ENCODE peak calls at places on chromosomes 2 and 18, in nine cellular contexts. E is neural progenitor cell, F is GF-D8, O is left ventricle myocardium superior, Q is posterior cingulate gyrus, N is NCI-H774, K is NCI-H1105 treated with DMSO at 0.1 percent for 48 hours, H is heart right ventricle, R is amniotic epithelial cell. U is an unnamed sample.

GRCh38 chr2:231709636-231709980 is 1.3 kb downstream of the PTMA start:
- DNase-seq in F (no peak), Q (no peak), R (no peak), O (no peak), K (peak), N (peak), H (peak), E (peak), U (peak)

GRCh38 chr2:177229448-177230242 is 17.1 kb downstream of the HNRNPA3 start:
- DNase-seq in E (no peak), K (no peak), H (no peak), Q (no peak), R (no peak), F (no peak), O (no peak), N (no peak), U (no peak)

GRCh38 chr2:131413148-131413747 is 49.3 kb upstream of the RAB6D start:
- DNase-seq in E (peak), R (peak), K (peak), F (no peak), N (peak), H (no peak), Q (no peak), O (no peak), U (no peak)

GRCh38 chr2:236342951-236343350 is 78.7 kb upstream of the ASB18 start:
- DNase-seq in O (no peak), E (no peak), Q (no peak), H (no peak), F (no peak), N (no peak), R (no peak), K (no peak), U (no peak)

GRCh38 chr2:34747643-34748042 is 1148.5 kb upstream of the FAM98A start:
- DNase-seq in E (no peak), N (no peak), K (no peak), O (no peak), Q (no peak), F (no peak), H (no peak), R (no peak), U (no peak)

GRCh38 chr2:134348239-134348638 is 94.4 kb downstream of the MGAT5 start:
- DNase-seq in N (no peak), H (no peak), Q (no peak), R (no peak), E (no peak), K (no peak), O (no peak), F (no peak), U (no peak)

GRCh38 chr2:45904267-45904921 is 252.9 kb downstream of the PRKCE start:
- DNase-seq in Q (no peak), E (no peak), R (no peak), F (no peak), H (no peak), K (no peak), O (no peak), N (no peak), U (no peak)

GRCh38 chr2:8642332-8643078 is 39.4 kb upstream of the ID2 start:
- DNase-seq in E (peak), F (no peak), K (no peak), N (no peak), R (no peak), O (no peak), Q (no peak), H (no peak), U (no peak)

GRCh38 chr2:157699806-157700205 is 71.1 kb upstream of the ACVR1C start:
- DNase-seq in N (no peak), R (no peak), K (no peak), F (no peak), E (no peak), Q (no peak), H (no peak), O (no peak), U (no peak)

GRCh38 chr18:11005528-11005927 is 143.8 kb downstream of the PIEZO2 start:
- DNase-seq in N (peak), O (no peak), H (no peak), R (peak), Q (no peak), E (peak), K (no peak), F (no peak), U (no peak)

GRCh38 chr2:127047716-127048617 is 59.0 kb downstream of the BIN1 start:
- DNase-seq in R (no peak), K (no peak), O (no peak), F (no peak), H (no peak), E (no peak), Q (no peak), N (no peak), U (no peak)

GRCh38 chr2:121902171-121902591 is 146.7 kb downstream of the TSN start:
- DNase-seq in N (no peak), O (peak), E (peak), K (no peak), Q (no peak), H (peak), F (no peak), R (no peak), U (peak)

GRCh38 chr18:62372156-62372555 is 47.0 kb downstream of the TNFRSF11A start:
- DNase-seq in E (no peak), Q (no peak), R (no peak), K (peak), N (peak), F (no peak), H (no peak), O (no peak), U (no peak)

GRCh38 chr2:66571873-66572272 is 136.9 kb downstream of the MEIS1 start:
- DNase-seq in R (no peak), Q (no peak), O (no peak), F (no peak), K (no peak), N (no peak), E (peak), H (no peak), U (no peak)

GRCh38 chr2:85718006-85718391 is 23.8 kb downstream of the GNLY start:
- DNase-seq in F (no peak), K (no peak), H (no peak), E (no peak), O (no peak), N (no peak), R (no peak), Q (no peak), U (no peak)

GRCh38 chr2:159124441-159124911 is 156.0 kb downstream of the TANC1 start:
- DNase-seq in K (no peak), Q (no peak), F (peak), H (no peak), R (peak), O (no peak), N (no peak), E (no peak), U (peak)

GRCh38 chr2:239225921-239226561 is 174.8 kb downstream of the HDAC4 start:
- DNase-seq in R (peak), N (no peak), Q (no peak), K (no peak), E (no peak), H (no peak), F (no peak), O (no peak), U (no peak)

GRCh38 chr2:3864943-3865664 is 161.7 kb downstream of the DCDC2C start:
- DNase-seq in Q (no peak), F (no peak), O (no peak), H (no peak), N (peak), K (peak), E (no peak), R (no peak), U (no peak)

GRCh38 chr18:45835057-45835634 is 9.7 kb downstream of the SIGLEC15 start:
- DNase-seq in Q (no peak), N (no peak), E (no peak), O (no peak), K (no peak), H (no peak), R (no peak), F (no peak), U (no peak)

GRCh38 chr2:197604117-197604516 is 71.3 kb downstream of the RFTN2 start:
- DNase-seq in Q (no peak), R (no peak), N (no peak), F (no peak), H (no peak), O (no peak), K (no peak), E (no peak), U (no peak)

GRCh38 chr2:231926180-231926741 is at the start of gene NPPC:
- DNase-seq in K (peak), E (peak), Q (peak), N (peak), R (peak), F (no peak), O (peak), H (peak), U (peak)

GRCh38 chr2:1584051-1584531 is 160.2 kb downstream of the PXDN start:
- DNase-seq in E (no peak), R (no peak), F (no peak), H (no peak), O (no peak), Q (no peak), N (no peak), K (no peak), U (peak)

GRCh38 chr2:171855401-171855800 is 38.6 kb downstream of the SLC25A12 start:
- DNase-seq in O (no peak), F (no peak), N (no peak), K (no peak), Q (no peak), H (no peak), E (no peak), R (peak), U (no peak)

GRCh38 chr18:13471971-13472628 is 253.5 kb downstream of the LDLRAD4 start:
- DNase-seq in H (no peak), N (no peak), F (no peak), R (no peak), E (peak), Q (no peak), O (peak), K (peak), U (no peak)

GRCh38 chr2:1632006-1632348 is 112.3 kb downstream of the PXDN start:
- DNase-seq in Q (no peak), E (no peak), K (no peak), F (no peak), H (no peak), O (no peak), N (no peak), R (no peak), U (no peak)

GRCh38 chr2:143954208-143954607 is 565.7 kb downstream of the ZEB2 start:
- DNase-seq in H (no peak), R (peak), F (no peak), K (no peak), E (no peak), N (no peak), O (no peak), Q (no peak), U (no peak)

GRCh38 chr2:16508061-16508851 is 157.4 kb downstream of the CYRIA start:
- DNase-seq in F (no peak), E (peak), K (peak), R (no peak), H (peak), N (peak), O (peak), Q (peak), U (peak)

GRCh38 chr2:213500881-213501280 is 216.6 kb downstream of the SPAG16 start:
- DNase-seq in N (no peak), E (no peak), Q (no peak), H (no peak), R (no peak), O (no peak), F (no peak), K (no peak), U (no peak)

GRCh38 chr2:158460632-158461297 is 4.0 kb downstream of the PKP4 start:
- DNase-seq in N (no peak), K (no peak), E (no peak), O (no peak), F (no peak), Q (no peak), H (no peak), R (no peak), U (no peak)

GRCh38 chr2:98084151-98084868 is 2.7 kb upstream of the VWA3B start:
- DNase-seq in R (no peak), N (no peak), F (no peak), O (no peak), Q (no peak), K (no peak), H (no peak), E (no peak), U (no peak)

GRCh38 chr18:48072428-48073204 is 142.2 kb upstream of the SMAD2 start:
- DNase-seq in O (no peak), Q (no peak), F (no peak), K (no peak), N (no peak), E (peak), H (no peak), R (no peak), U (peak)

GRCh38 chr2:2547911-2548310 is 216.8 kb upstream of the MYT1L start:
- DNase-seq in H (no peak), Q (no peak), O (no peak), R (no peak), N (no peak), F (no peak), E (no peak), K (no peak), U (no peak)

GRCh38 chr18:34386803-34387202 is 162.1 kb upstream of the NOL4 start:
- DNase-seq in F (no peak), R (no peak), N (no peak), Q (no peak), O (no peak), E (no peak), H (no peak), K (no peak), U (no peak)

GRCh38 chr2:113973856-113974255 is 84.0 kb downstream of the ACTR3 start:
- DNase-seq in E (no peak), K (no peak), N (no peak), O (no peak), R (no peak), F (no peak), H (no peak), Q (no peak), U (no peak)

GRCh38 chr2:142220901-142221300 is 90.1 kb upstream of the LRP1B start:
- DNase-seq in E (no peak), F (no peak), Q (no peak), O (no peak), N (no peak), K (peak), H (no peak), R (peak), U (peak)

U was measured in left cardiac atrium.